ENCODE peak calls at places on chromosomes 3 and 15, in ten cellular contexts. J is ovary; A is AG09309; M is heart right ventricle; B is psoas muscle; T is neural progenitor cell; Q is foreskin fibroblast; I is Caco-2; K is CD8-positive, alpha-beta T cell; P is astrocyte of the spinal cord. L is an unnamed sample.

GRCh38 chr3:124960205-124960604 is 25.7 kb upstream of the MUC13 start:
- DNase-seq in K (no peak), J (no peak), M (no peak), T (no peak), Q (no peak), I (no peak), A (no peak), B (no peak), P (no peak), L (peak; percentile 37)

GRCh38 chr3:54321515-54321914 is 199.2 kb downstream of the CACNA2D3 start:
- DNase-seq in K (no peak), A (no peak), J (no peak), M (no peak), Q (no peak), T (peak; percentile 37), I (peak; percentile 52), P (no peak), B (no peak), L (no peak)

GRCh38 chr15:29035571-29036285 is 150.0 kb downstream of the APBA2 start:
- DNase-seq in J (no peak), M (no peak), K (no peak), B (no peak), I (no peak), Q (no peak), A (no peak), T (no peak), P (no peak), L (no peak)

GRCh38 chr3:189308594-189308993 is 136.8 kb downstream of the TPRG1 start:
- DNase-seq in I (no peak), Q (no peak), P (no peak), J (no peak), A (no peak), T (no peak), M (no peak), B (no peak), K (no peak), L (no peak)

GRCh38 chr3:27325419-27325818 is 43.8 kb downstream of the NEK10 start:
- DNase-seq in P (no peak), T (no peak), M (no peak), Q (no peak), I (no peak), B (no peak), A (no peak), K (no peak), J (no peak), L (no peak)

GRCh38 chr3:7504886-7505775 is 644.2 kb downstream of the GRM7 start:
- DNase-seq in K (no peak), Q (peak; percentile 21), T (no peak), B (no peak), P (peak; percentile 97), M (peak; percentile 23), J (no peak), A (no peak), I (peak; percentile 17), L (peak; percentile 86)

GRCh38 chr3:55172913-55173312 is 245.1 kb upstream of the LRTM1 start:
- DNase-seq in T (no peak), J (no peak), M (no peak), P (no peak), Q (no peak), I (no peak), K (no peak), B (no peak), A (no peak), L (no peak)

GRCh38 chr15:80974914-80975313 is 14.7 kb downstream of the MESD start:
- DNase-seq in I (no peak), J (no peak), A (no peak), K (no peak), M (no peak), B (no peak), P (no peak), Q (no peak), T (no peak), L (no peak)

GRCh38 chr15:96130734-96131133 is 199.8 kb upstream of the NR2F2 start:
- DNase-seq in T (no peak), J (no peak), K (no peak), P (no peak), Q (no peak), A (no peak), B (no peak), M (no peak), I (no peak), L (no peak)

GRCh38 chr3:83601704-83602103 is 1357.1 kb upstream of the CADM2 start:
- DNase-seq in P (no peak), J (no peak), A (no peak), I (no peak), T (no peak), Q (no peak), K (no peak), B (no peak), M (no peak), L (no peak)

GRCh38 chr3:191499307-191500125 is 38.6 kb downstream of the PYDC2 start:
- DNase-seq in B (peak; percentile 35), M (peak; percentile 6), T (peak; percentile 17), J (peak; percentile 60), K (no peak), A (peak; percentile 7), P (peak; percentile 61), Q (peak; percentile 3), I (peak; percentile 12), L (peak; percentile 37)

DNA sequence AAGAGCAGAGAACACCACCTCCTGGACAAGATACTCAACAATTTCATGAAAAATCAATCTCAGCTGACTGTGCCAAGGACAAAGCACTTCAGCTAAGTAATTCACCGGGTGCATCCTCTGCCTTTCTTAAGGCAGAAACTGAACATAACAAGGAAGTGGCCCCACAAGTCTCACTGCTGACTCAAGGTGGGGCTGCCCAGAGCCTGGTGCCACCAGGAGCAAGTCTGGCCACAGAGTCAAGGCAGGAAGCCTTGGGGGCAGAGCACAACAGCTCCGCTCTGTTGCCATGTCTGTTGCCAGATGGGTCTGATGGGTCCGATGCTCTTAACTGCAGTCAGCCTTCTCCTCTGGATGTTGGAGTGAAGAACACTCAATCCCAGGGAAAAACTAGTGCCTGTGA is 200.5 kb downstream of the AKAP13 start:
- DNase-seq in M (no peak), T (no peak), K (peak; percentile 63), A (no peak), P (no peak), I (no peak), B (no peak), J (no peak), Q (no peak), L (no peak)
- H3K4me3 ChIP-seq in M (peak overlapping the region; percentile 39), T (no peak overlapping the region), K (no peak overlapping the region), A (no peak overlapping the region), P (no peak overlapping the region), I (no peak overlapping the region), B (peak overlapping the region; percentile 69), J (no peak overlapping the region), Q (no peak overlapping the region), L (no peak overlapping the region)

DNA sequence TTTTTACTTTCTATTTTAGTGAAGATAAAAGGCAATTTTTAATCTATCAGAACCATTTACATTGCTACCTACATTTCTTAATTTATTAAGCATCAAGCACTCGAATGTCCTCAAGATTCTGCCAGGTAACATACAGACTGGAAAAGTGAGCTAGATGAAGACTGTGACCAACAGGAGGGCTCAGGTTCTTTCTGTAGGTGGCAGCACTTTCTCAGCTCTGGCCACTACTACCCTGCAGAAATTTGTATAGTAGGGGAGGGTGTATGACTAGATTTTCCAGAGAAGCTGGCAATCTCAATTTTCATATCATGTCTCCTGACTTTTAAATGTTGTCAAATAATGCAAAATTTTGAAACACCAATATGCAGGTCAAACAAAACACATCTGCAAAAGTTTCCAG is 165.0 kb upstream of the SUCLG2 start:
- DNase-seq in B (no peak), Q (no peak), P (no peak), I (peak; percentile 9), J (no peak), M (no peak), K (no peak), A (no peak), T (peak; percentile 33), L (no peak)
- TF ChIP-seq CTCF in B (no peak), Q (no peak), P (peak; percentile 19), I (peak; percentile 51), J (no peak), M (peak; percentile 28), K (no peak), A (no peak), T (peak; percentile 61), L (no peak)

DNA sequence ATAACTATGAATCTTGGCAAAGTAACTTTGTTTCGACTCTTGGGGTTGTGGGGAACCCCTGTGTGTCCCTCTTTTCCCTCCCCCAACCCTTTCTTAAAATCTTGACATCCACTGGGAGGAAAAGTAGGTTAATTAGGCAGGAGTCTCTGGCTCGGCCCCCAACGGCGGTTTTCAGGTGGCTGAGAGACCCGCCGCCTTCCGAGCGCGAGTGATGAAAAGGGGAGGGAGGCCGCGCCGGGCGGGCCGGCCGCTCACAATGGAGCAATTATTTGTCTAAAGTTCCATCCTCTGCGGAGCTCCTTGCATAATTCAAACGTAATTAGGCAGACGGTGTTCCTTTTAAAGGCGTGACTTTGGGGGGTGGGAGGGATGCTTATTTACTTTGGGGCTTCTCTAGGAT is 51.7 kb downstream of the ZIC4 start:
- DNase-seq in K (no peak), B (no peak), Q (no peak), T (peak; percentile 93), M (no peak), J (no peak), I (no peak), P (no peak), A (no peak), L (no peak)
- H3K4me3 ChIP-seq in K (no peak overlapping the region), B (peak overlapping the region; percentile 22), Q (no peak overlapping the region), T (peak overlapping the region; percentile 41), M (no peak overlapping the region), J (no peak overlapping the region), I (no peak overlapping the region), P (peak overlapping the region; percentile 38), A (no peak overlapping the region), L (no peak overlapping the region)

GRCh38 chr3:136048068-136048467 is 82.5 kb downstream of the PPP2R3A start:
- DNase-seq in J (no peak), M (no peak), Q (no peak), K (no peak), I (no peak), B (no peak), A (no peak), P (no peak), T (no peak), L (no peak)

GRCh38 chr3:136038668-136039067 is 73.1 kb downstream of the PPP2R3A start:
- DNase-seq in Q (no peak), B (no peak), A (no peak), M (no peak), T (no peak), K (no peak), P (no peak), J (no peak), I (no peak), L (no peak)

GRCh38 chr3:136044980-136045745 is 79.6 kb downstream of the PPP2R3A start:
- DNase-seq in P (no peak), I (no peak), B (no peak), J (no peak), A (no peak), M (no peak), T (no peak), Q (no peak), K (no peak), L (no peak)

DNA sequence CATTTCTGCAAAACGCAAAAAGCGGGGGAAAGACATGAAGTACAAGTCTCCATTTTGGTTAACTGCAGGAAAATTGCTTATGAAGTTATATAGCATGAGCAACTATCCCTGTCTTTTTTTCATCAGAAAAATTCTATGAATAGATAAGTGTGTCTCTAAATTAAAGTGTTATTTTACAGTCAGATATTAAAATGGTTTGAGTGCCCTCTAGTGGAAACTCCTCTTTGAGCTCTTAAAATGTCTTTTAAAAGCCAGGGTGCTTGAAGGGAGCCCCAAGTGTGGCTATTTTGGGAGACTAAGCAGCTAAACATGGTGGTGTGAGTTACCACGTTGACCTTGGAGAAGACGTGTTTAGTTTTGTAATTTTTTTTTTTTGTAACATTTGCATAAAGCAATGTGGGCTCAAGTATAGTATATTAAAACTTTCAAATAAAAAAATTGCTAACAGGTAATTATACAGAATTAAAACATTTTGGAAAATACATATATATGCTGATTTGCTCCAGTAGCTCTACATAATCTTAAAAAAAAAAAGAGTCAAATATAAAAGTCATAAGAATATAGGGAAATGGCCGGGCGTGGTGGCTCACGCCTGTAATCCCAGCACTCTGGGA is 77.2 kb downstream of the PPP2R3A start:
- DNase-seq in A (peak; percentile 27), J (no peak), P (peak; percentile 77), T (peak; percentile 63), Q (peak; percentile 72), M (no peak), K (no peak), I (peak; percentile 44), B (no peak), L (peak; percentile 84)
- TF ChIP-seq CTCF in A (peak; percentile 45), J (peak; percentile 36), P (peak; percentile 64), T (peak; percentile 73), Q (peak; percentile 44), M (peak; percentile 76), K (peak; percentile 13), I (peak; percentile 57), B (peak; percentile 70), L (peak; percentile 58)

L was measured in fibroblast of the aortic adventitia.